ENCODE peak calls at places on chromosomes 13 and 19, in seven cellular contexts. M is transverse colon, C is fibroblast of lung, Y is AG09309, K is A549, U is adipocyte, L is heart left ventricle. Q is an unnamed sample.

GRCh38 chr13:26946675-26947342 is 186.2 kb upstream of the GPR12 start:
- DNase-seq in M (no peak), L (no peak), K (peak), C (peak), U (peak), Y (no peak), Q (peak)

GRCh38 chr13:112014857-112015256 is 52.1 kb upstream of the SOX1 start:
- DNase-seq in Y (no peak), M (no peak), U (no peak), L (no peak), K (no peak), C (no peak), Q (no peak)

GRCh38 chr13:32829676-32830091 is 186.5 kb upstream of the KL start:
- DNase-seq in U (peak), Y (no peak), M (no peak), K (peak), C (peak), L (no peak), Q (peak)

GRCh38 chr19:30640266-30640965 is 268.2 kb downstream of the ZNF536 start:
- DNase-seq in Y (no peak), K (no peak), M (no peak), L (no peak), U (no peak), C (no peak), Q (no peak)

GRCh38 chr13:97112451-97113152 is 109.5 kb upstream of the MBNL2 start:
- DNase-seq in U (peak), C (peak), Y (no peak), M (no peak), L (no peak), K (no peak), Q (no peak)

GRCh38 chr19:47200530-47200929 is 30.5 kb downstream of the BBC3 start:
- DNase-seq in M (no peak), K (no peak), U (no peak), Y (no peak), L (no peak), C (no peak), Q (no peak)

GRCh38 chr19:48492925-48493717 is 18.5 kb downstream of the LMTK3 start:
- DNase-seq in K (peak), C (peak), M (peak), U (peak), Y (peak), L (peak), Q (peak)

GRCh38 chr19:47310819-47311218 is 1.2 kb downstream of the C5AR1 start:
- DNase-seq in M (no peak), K (peak), C (no peak), L (peak), Y (no peak), U (no peak), Q (peak)

GRCh38 chr13:37132211-37132610 is 26.7 kb upstream of the CSNK1A1L start:
- DNase-seq in U (no peak), M (no peak), K (no peak), Y (no peak), C (peak), L (no peak), Q (no peak)

GRCh38 chr19:6802336-6803035 is 30.0 kb downstream of the VAV1 start:
- DNase-seq in K (peak), L (peak), M (peak), U (no peak), Y (no peak), C (no peak), Q (no peak)

GRCh38 chr13:99974939-99975561 is 3.5 kb upstream of the ZIC5 start:
- DNase-seq in M (no peak), C (no peak), K (no peak), U (no peak), Y (no peak), L (no peak), Q (no peak)

GRCh38 chr19:42313096-42313839 is at the start of gene TMEM145:
- DNase-seq in U (peak), Y (no peak), M (peak), K (peak), L (no peak), C (peak), Q (peak)

GRCh38 chr19:18477042-18477760 is 39.3 kb upstream of the ISYNA1 start:
- DNase-seq in M (no peak), C (no peak), L (no peak), U (no peak), K (no peak), Y (no peak), Q (peak)

GRCh38 chr13:49248433-49249002 is 793 bp downstream of the CDADC1 start:
- DNase-seq in M (no peak), L (no peak), K (peak), U (no peak), C (peak), Y (no peak), Q (peak)

GRCh38 chr13:113860051-113860471 is 3.8 kb downstream of the GAS6 start:
- DNase-seq in U (no peak), K (no peak), C (no peak), Y (no peak), L (no peak), M (peak), Q (no peak)

GRCh38 chr19:39935262-39935661 is 828 bp upstream of the FCGBP start:
- DNase-seq in K (no peak), Y (no peak), L (no peak), C (no peak), M (no peak), U (no peak), Q (no peak)

GRCh38 chr19:7507884-7508283 is 8.0 kb upstream of the ZNF358 start:
- DNase-seq in C (peak), U (peak), L (no peak), M (peak), Y (no peak), K (peak), Q (peak)

GRCh38 chr19:48713041-48713863 is 6.3 kb downstream of the MAMSTR start:
- DNase-seq in U (peak), L (no peak), K (peak), C (peak), M (no peak), Y (no peak), Q (peak)

GRCh38 chr13:53098455-53098854 is 69.8 kb downstream of the OLFM4 start:
- DNase-seq in Y (no peak), L (no peak), K (no peak), C (no peak), U (no peak), M (no peak), Q (no peak)

GRCh38 chr13:39253774-39254173 is 215.5 kb downstream of the NHLRC3 start:
- DNase-seq in L (no peak), C (peak), M (no peak), U (peak), Y (no peak), K (no peak), Q (peak)

GRCh38 chr13:111846396-111847174 is 220.4 kb upstream of the SOX1 start:
- DNase-seq in U (no peak), M (no peak), C (no peak), L (no peak), K (no peak), Y (no peak), Q (no peak)

GRCh38 chr13:78121459-78122348 is 203.1 kb upstream of the EDNRB start:
- DNase-seq in M (peak), L (peak), C (peak), Y (peak), U (peak), K (peak), Q (peak)

GRCh38 chr19:6424190-6424938 is at the start of gene KHSRP:
- DNase-seq in K (no peak), M (no peak), Y (no peak), C (no peak), U (peak), L (no peak), Q (no peak)

GRCh38 chr13:42377640-42378382 is 105.9 kb downstream of the AKAP11 start:
- DNase-seq in L (no peak), U (no peak), C (no peak), M (no peak), Y (no peak), K (no peak), Q (no peak)

GRCh38 chr19:16116067-16116466 is 4.4 kb downstream of the RAB8A start:
- DNase-seq in L (no peak), C (no peak), K (no peak), Y (no peak), M (no peak), U (no peak), Q (no peak)

GRCh38 chr13:62119739-62120700 is 704.4 kb upstream of the PCDH20 start:
- DNase-seq in Y (no peak), L (no peak), U (peak), K (peak), M (no peak), C (peak), Q (no peak)

GRCh38 chr13:85241045-85241444 is 558.2 kb downstream of the SLITRK6 start:
- DNase-seq in U (peak), C (peak), L (no peak), M (no peak), K (no peak), Y (no peak), Q (peak)

GRCh38 chr19:45492627-45493470 is 4.0 kb downstream of the RTN2 start:
- DNase-seq in U (peak), L (peak), Y (no peak), K (no peak), M (peak), C (peak), Q (peak)

GRCh38 chr19:30076751-30077670 is 135.0 kb downstream of the URI1 start:
- DNase-seq in U (no peak), L (no peak), K (no peak), M (peak), Y (no peak), C (no peak), Q (no peak)

GRCh38 chr13:25210842-25211241 is 38.8 kb upstream of the AMER2 start:
- DNase-seq in U (no peak), Y (no peak), L (no peak), C (no peak), K (no peak), M (no peak), Q (no peak)

GRCh38 chr19:39531834-39532232 is 819 bp downstream of the EID2B start:
- DNase-seq in Y (no peak), C (no peak), U (no peak), M (no peak), L (no peak), K (no peak), Q (no peak)

GRCh38 chr13:46160474-46161066 is 21.4 kb downstream of the LCP1 start:
- DNase-seq in M (no peak), C (peak), K (peak), U (peak), L (no peak), Y (peak), Q (peak)

GRCh38 chr19:46860125-46860845 is 512 bp upstream of the ARHGAP35 start:
- DNase-seq in Y (peak), M (peak), K (peak), L (peak), U (peak), C (peak), Q (peak)

GRCh38 chr19:3982701-3983541 is 2.3 kb downstream of the EEF2 start:
- DNase-seq in C (peak), Y (no peak), L (peak), K (no peak), U (peak), M (no peak), Q (peak)

GRCh38 chr19:29943615-29944014 is 1.6 kb downstream of the URI1 start:
- DNase-seq in K (no peak), Y (no peak), C (no peak), U (no peak), L (no peak), M (no peak), Q (peak)

GRCh38 chr13:21203132-21203531 is 26.7 kb downstream of the MRPL57 start:
- DNase-seq in L (no peak), K (no peak), U (no peak), M (no peak), C (no peak), Y (no peak), Q (no peak)

GRCh38 chr13:53422415-53422814 is 393.8 kb downstream of the OLFM4 start:
- DNase-seq in Y (no peak), L (no peak), M (no peak), C (no peak), K (no peak), U (no peak), Q (no peak)

GRCh38 chr19:1747285-1748114 is 5.8 kb upstream of the ONECUT3 start:
- DNase-seq in L (no peak), K (peak), U (no peak), C (peak), Y (peak), M (no peak), Q (peak)
- H3K4me3 ChIP-seq in L (no peak), K (peak), U (no peak), C (no peak), Y (no peak), M (no peak), Q (no peak)

DNA sequence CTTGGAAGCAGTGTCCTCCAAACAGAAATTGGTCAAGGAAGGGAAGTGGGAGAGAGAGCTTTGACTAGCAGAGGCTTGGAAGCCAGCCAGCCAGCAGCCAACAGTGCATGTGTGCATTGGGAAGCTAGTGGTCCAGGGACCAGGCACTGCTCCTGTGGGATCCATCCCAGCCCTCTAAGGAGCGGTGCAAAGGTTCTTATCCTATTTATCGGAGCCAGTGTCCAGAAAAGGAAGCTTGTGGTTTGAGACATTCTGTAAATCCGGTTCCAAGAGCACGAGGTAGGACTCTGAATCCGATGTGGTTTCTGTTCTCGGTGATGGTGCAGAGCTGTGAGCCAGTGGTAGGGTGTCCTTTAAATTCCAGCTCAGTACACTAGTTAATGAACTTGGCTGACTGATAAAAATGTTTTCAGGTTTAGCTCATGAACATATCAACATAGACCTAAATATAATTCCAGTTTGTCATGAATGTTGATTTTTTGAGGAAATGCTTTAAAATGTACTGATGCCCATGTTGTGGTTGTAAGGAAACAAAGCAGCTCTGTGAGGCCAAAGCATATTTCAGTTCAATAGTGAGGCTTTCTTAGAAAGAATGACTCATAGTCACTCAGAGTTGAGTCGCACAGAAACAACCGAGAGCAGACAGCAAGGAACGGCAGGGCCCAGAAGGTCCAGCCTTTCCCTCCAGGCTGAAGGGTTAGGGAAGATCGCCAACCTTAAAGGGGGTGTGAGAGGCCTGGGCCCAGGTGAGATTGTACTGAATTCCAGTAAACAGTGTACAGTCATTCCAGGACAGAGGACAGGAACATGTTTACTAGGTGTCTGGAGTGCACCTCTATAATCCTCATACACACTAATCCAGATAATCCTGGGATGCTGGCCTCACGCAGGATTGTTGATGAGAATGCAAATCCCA is 21.5 kb upstream of the GARRE1 start:
- DNase-seq in Y (peak), M (no peak), K (peak), L (peak), U (peak), C (peak), Q (peak)
- H3K4me3 ChIP-seq in Y (no peak), M (no peak), K (no peak), L (no peak), U (peak), C (peak), Q (peak)

GRCh38 chr19:55253842-55254624 is 4.8 kb downstream of the PPP6R1 start:
- DNase-seq in K (no peak), U (no peak), M (peak), L (no peak), C (no peak), Y (no peak), Q (no peak)
- H3K4me3 ChIP-seq in K (no peak), U (peak), M (peak), L (no peak), C (no peak), Y (no peak), Q (no peak)

GRCh38 chr13:80399340-80400163 is 58.6 kb upstream of the SPRY2 start:
- DNase-seq in Y (no peak), L (no peak), C (no peak), M (peak), K (no peak), U (peak), Q (peak)
- H3K4me3 ChIP-seq in Y (no peak), L (no peak), C (no peak), M (no peak), K (no peak), U (no peak), Q (no peak)

DNA sequence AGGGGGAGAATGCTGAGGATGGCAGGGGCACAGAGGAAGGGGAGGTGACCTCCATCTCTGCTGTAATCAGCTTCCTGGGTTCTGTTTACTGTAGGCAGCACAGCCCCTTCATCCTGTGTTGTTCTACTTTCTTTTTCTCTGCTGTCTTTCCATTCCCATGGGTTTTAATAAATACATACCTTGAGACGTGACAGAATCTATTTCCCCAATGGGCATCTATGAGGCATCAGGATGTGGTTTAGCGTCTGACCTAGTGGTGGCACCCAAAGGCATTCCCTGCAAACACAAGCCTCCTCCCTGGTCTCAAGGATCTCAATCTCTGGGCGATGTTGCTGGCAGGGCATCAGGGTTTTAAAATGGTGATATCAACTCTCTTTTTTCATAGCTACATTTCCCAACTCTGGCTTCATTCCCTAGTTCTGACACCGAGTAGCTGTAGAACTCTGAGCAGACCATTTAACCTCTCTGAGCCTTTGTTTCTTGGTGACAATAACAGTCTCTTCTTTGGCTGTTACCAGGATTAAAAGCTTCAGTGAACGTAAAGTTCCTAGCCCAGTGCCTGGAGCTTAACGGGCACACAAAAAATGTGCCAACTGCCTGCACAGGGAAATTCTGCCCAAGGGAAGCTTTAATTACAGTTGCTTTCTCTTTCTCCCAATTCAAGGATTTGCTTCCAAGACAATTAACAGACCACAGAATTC is 60.9 kb downstream of the ALOX5AP start:
- DNase-seq in Y (peak), K (peak), M (no peak), U (peak), L (no peak), C (peak), Q (peak)
- H3K4me3 ChIP-seq in Y (no peak), K (no peak), M (no peak), U (peak), L (no peak), C (peak), Q (no peak)

GRCh38 chr19:10288662-10289166 is 1.0 kb upstream of the ICAM5 start:
- DNase-seq in U (peak), Y (no peak), C (peak), M (peak), K (peak), L (no peak), Q (peak)

GRCh38 chr19:10285393-10285792 is 1.4 kb upstream of the ICAM4 start:
- DNase-seq in M (no peak), Y (no peak), K (no peak), L (no peak), U (no peak), C (no peak), Q (no peak)

GRCh38 chr19:10284641-10285278 is 2.0 kb upstream of the ICAM4 start:
- DNase-seq in Y (no peak), K (no peak), L (no peak), M (no peak), U (no peak), C (no peak), Q (no peak)

GRCh38 chr19:10289167-10289835 is 451 bp upstream of the ICAM5 start:
- DNase-seq in K (no peak), L (peak), Y (no peak), U (peak), M (peak), C (no peak), Q (peak)

DNA sequence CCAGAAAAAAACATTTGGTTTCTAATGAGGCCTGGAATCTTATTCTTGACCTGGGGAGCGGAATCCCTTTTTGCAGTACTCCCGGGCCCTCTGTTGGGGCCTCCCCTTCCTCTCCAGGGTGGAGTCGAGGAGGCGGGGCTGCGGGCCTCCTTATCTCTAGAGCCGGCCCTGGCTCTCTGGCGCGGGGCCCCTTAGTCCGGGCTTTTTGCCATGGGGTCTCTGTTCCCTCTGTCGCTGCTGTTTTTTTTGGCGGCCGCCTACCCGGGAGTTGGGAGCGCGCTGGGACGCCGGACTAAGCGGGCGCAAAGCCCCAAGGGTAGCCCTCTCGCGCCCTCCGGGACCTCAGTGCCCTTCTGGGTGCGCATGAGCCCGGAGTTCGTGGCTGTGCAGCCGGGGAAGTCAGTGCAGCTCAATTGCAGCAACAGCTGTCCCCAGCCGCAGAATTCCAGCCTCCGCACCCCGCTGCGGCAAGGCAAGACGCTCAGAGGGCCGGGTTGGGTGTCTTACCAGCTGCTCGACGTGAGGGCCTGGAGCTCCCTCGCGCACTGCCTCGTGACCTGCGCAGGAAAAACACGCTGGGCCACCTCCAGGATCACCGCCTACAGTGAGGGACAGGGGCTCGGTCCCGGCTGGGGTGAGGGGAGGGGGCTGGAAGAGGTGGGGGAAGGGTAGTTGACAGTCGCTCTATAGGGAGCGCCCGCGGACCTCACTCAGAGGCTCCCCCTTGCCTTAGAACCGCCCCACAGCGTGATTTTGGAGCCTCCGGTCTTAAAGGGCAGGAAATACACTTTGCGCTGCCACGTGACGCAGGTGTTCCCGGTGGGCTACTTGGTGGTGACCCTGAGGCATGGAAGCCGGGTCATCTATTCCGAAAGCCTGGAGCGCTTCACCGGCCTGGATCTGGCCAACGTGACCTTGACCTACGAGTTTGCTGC is at the start of gene ICAM4:
- DNase-seq in K (no peak), C (no peak), M (peak), Y (no peak), L (peak), U (peak), Q (no peak)
- H3K4me3 ChIP-seq in K (no peak), C (no peak), M (no peak), Y (no peak), L (no peak), U (no peak), Q (no peak)

GRCh38 chr19:50696065-50696425 is 23.6 kb downstream of the SHANK1 start:
- DNase-seq in K (no peak), M (no peak), C (no peak), Y (no peak), U (no peak), L (no peak), Q (no peak)

GRCh38 chr19:50694815-50695145 is 24.8 kb downstream of the SHANK1 start:
- DNase-seq in Y (no peak), U (no peak), L (no peak), C (no peak), M (no peak), K (no peak), Q (no peak)

GRCh38 chr19:50693064-50693975 is 26.3 kb downstream of the SHANK1 start:
- DNase-seq in Y (no peak), U (no peak), L (no peak), C (no peak), K (no peak), M (no peak), Q (no peak)

GRCh38 chr19:50697414-50698124 is 22.0 kb downstream of the SHANK1 start:
- DNase-seq in L (no peak), M (no peak), C (no peak), Y (no peak), K (no peak), U (no peak), Q (no peak)

GRCh38 chr19:50695251-50696064 is 24.1 kb downstream of the SHANK1 start:
- DNase-seq in L (no peak), U (peak), Y (no peak), K (no peak), C (no peak), M (no peak), Q (peak)
- H3K4me3 ChIP-seq in L (no peak), U (no peak), Y (no peak), K (peak), C (no peak), M (no peak), Q (no peak)

Q was measured in foreskin fibroblast.